ENCODE peak calls at places on chromosomes 7 and 10, in eight cellular contexts. One of them, this sample, is unnamed.

GRCh38 chr7:143223784-143224183 is 1.9 kb downstream of the TAS2R40 start:
- DNase-seq in HS-27A: no peak
- DNase-seq in GM04504: no peak
- DNase-seq in OCI-LY7: no peak
- DNase-seq in WTC11: no peak
- DNase-seq in astrocyte of the spinal cord: no peak
- DNase-seq in Calu3: peak; percentile 45
- DNase-seq in heart right ventricle: no peak
- DNase-seq in this sample: no peak

GRCh38 chr7:140375808-140376730 is 22.3 kb downstream of the SLC37A3 start:
- DNase-seq in WTC11: no peak
- DNase-seq in OCI-LY7: no peak
- DNase-seq in GM04504: no peak
- DNase-seq in HS-27A: no peak
- DNase-seq in Calu3: no peak
- DNase-seq in astrocyte of the spinal cord: no peak
- DNase-seq in heart right ventricle: no peak
- DNase-seq in this sample: peak; percentile 45

GRCh38 chr7:2670720-2671391 is 17.1 kb upstream of the AMZ1 start:
- DNase-seq in Calu3: peak; percentile 90
- DNase-seq in HS-27A: no peak
- DNase-seq in heart right ventricle: peak; percentile 60
- DNase-seq in GM04504: peak; percentile 15
- DNase-seq in astrocyte of the spinal cord: peak; percentile 32
- DNase-seq in OCI-LY7: peak; percentile 78
- DNase-seq in WTC11: peak; percentile 85
- DNase-seq in this sample: peak; percentile 88

GRCh38 chr7:98287486-98287959 is 6.0 kb downstream of the BRI3 start:
- DNase-seq in HS-27A: no peak
- DNase-seq in WTC11: peak; percentile 66
- DNase-seq in OCI-LY7: peak; percentile 38
- DNase-seq in heart right ventricle: no peak
- DNase-seq in Calu3: peak; percentile 62
- DNase-seq in GM04504: no peak
- DNase-seq in astrocyte of the spinal cord: no peak
- DNase-seq in this sample: no peak

GRCh38 chr7:34087892-34088891 is 182.9 kb downstream of the BMPER start:
- DNase-seq in heart right ventricle: no peak
- DNase-seq in Calu3: peak; percentile 79
- DNase-seq in WTC11: peak; percentile 73
- DNase-seq in astrocyte of the spinal cord: peak; percentile 24
- DNase-seq in HS-27A: no peak
- DNase-seq in GM04504: no peak
- DNase-seq in OCI-LY7: no peak
- DNase-seq in this sample: peak; percentile 21

GRCh38 chr7:27714831-27715444 is 25.0 kb upstream of the TAX1BP1 start:
- DNase-seq in Calu3: peak; percentile 35
- DNase-seq in GM04504: no peak
- DNase-seq in astrocyte of the spinal cord: peak; percentile 40
- DNase-seq in OCI-LY7: no peak
- DNase-seq in WTC11: no peak
- DNase-seq in HS-27A: no peak
- DNase-seq in heart right ventricle: no peak
- DNase-seq in this sample: no peak

GRCh38 chr10:92267343-92267742 is 23.5 kb downstream of the CPEB3 start:
- DNase-seq in heart right ventricle: no peak
- DNase-seq in HS-27A: no peak
- DNase-seq in OCI-LY7: no peak
- DNase-seq in WTC11: no peak
- DNase-seq in Calu3: no peak
- DNase-seq in astrocyte of the spinal cord: no peak
- DNase-seq in GM04504: no peak
- DNase-seq in this sample: no peak

GRCh38 chr7:9026121-9026520 is 592.7 kb downstream of the NXPH1 start:
- DNase-seq in astrocyte of the spinal cord: no peak
- DNase-seq in OCI-LY7: no peak
- DNase-seq in WTC11: no peak
- DNase-seq in GM04504: no peak
- DNase-seq in heart right ventricle: no peak
- DNase-seq in Calu3: no peak
- DNase-seq in HS-27A: no peak
- DNase-seq in this sample: no peak

GRCh38 chr7:139431459-139431858 is 52.0 kb downstream of the KLRG2 start:
- DNase-seq in HS-27A: no peak
- DNase-seq in GM04504: no peak
- DNase-seq in astrocyte of the spinal cord: no peak
- DNase-seq in OCI-LY7: no peak
- DNase-seq in Calu3: no peak
- DNase-seq in WTC11: no peak
- DNase-seq in heart right ventricle: no peak
- DNase-seq in this sample: no peak

GRCh38 chr7:31192996-31193395 is 140.9 kb downstream of the ADCYAP1R1 start:
- DNase-seq in HS-27A: no peak
- DNase-seq in OCI-LY7: no peak
- DNase-seq in WTC11: peak; percentile 87
- DNase-seq in heart right ventricle: peak; percentile 38
- DNase-seq in GM04504: no peak
- DNase-seq in Calu3: peak; percentile 84
- DNase-seq in astrocyte of the spinal cord: peak; percentile 24
- DNase-seq in this sample: peak; percentile 49

GRCh38 chr10:93070378-93071176 is 3.1 kb upstream of the CYP26A1 start:
- DNase-seq in OCI-LY7: no peak
- DNase-seq in Calu3: no peak
- DNase-seq in astrocyte of the spinal cord: no peak
- DNase-seq in GM04504: no peak
- DNase-seq in WTC11: no peak
- DNase-seq in heart right ventricle: no peak
- DNase-seq in HS-27A: no peak
- DNase-seq in this sample: no peak

GRCh38 chr10:119616879-119617580 is 20.3 kb upstream of the TIAL1 start:
- DNase-seq in GM04504: no peak
- DNase-seq in astrocyte of the spinal cord: no peak
- DNase-seq in WTC11: peak; percentile 63
- DNase-seq in HS-27A: no peak
- DNase-seq in OCI-LY7: no peak
- DNase-seq in heart right ventricle: peak; percentile 21
- DNase-seq in Calu3: no peak
- DNase-seq in this sample: peak; percentile 36

GRCh38 chr10:132479024-132479602 is 58.5 kb upstream of the INPP5A start:
- DNase-seq in Calu3: no peak
- DNase-seq in HS-27A: no peak
- DNase-seq in WTC11: peak; percentile 5
- DNase-seq in GM04504: no peak
- DNase-seq in astrocyte of the spinal cord: no peak
- DNase-seq in heart right ventricle: no peak
- DNase-seq in OCI-LY7: no peak
- DNase-seq in this sample: no peak

GRCh38 chr10:61487506-61487905 is 34.3 kb upstream of the TMEM26 start:
- DNase-seq in OCI-LY7: no peak
- DNase-seq in Calu3: no peak
- DNase-seq in WTC11: no peak
- DNase-seq in heart right ventricle: no peak
- DNase-seq in astrocyte of the spinal cord: no peak
- DNase-seq in GM04504: peak; percentile 75
- DNase-seq in HS-27A: no peak
- DNase-seq in this sample: no peak

GRCh38 chr10:118807512-118808305 is 52.9 kb upstream of the CACUL1 start:
- DNase-seq in astrocyte of the spinal cord: no peak
- DNase-seq in WTC11: no peak
- DNase-seq in Calu3: no peak
- DNase-seq in heart right ventricle: no peak
- DNase-seq in HS-27A: no peak
- DNase-seq in OCI-LY7: no peak
- DNase-seq in GM04504: no peak
- DNase-seq in this sample: no peak

GRCh38 chr10:44952779-44953231 is 6.8 kb upstream of the RASSF4 start:
- DNase-seq in GM04504: no peak
- DNase-seq in astrocyte of the spinal cord: no peak
- DNase-seq in HS-27A: no peak
- DNase-seq in WTC11: no peak
- DNase-seq in OCI-LY7: no peak
- DNase-seq in Calu3: no peak
- DNase-seq in heart right ventricle: peak; percentile 2
- DNase-seq in this sample: no peak

This sample was measured in activated CD4-positive, alpha-beta T cell treated with anti-CD3 and anti-CD28 coated beads for 36 hours.